ENCODE peak calls at places on chromosomes 7 and 10, in five cellular contexts. B, R, W, O and A are unnamed samples.
A peak's percentile ranks its signal among the peaks of the same experiment; 100 is the strongest.

GRCh38 chr10:125231116-125231812 is 70.9 kb upstream of the CTBP2 start:
- DNase-seq in B (no peak), R (no peak), W (no peak), O (peak; percentile 69), A (no peak)

GRCh38 chr7:36011588-36011965 is 141.5 kb upstream of the EEPD1 start:
- DNase-seq in B (no peak), R (no peak), W (no peak), O (peak; percentile 79), A (no peak)

GRCh38 chr10:67861750-67862460 is 22.6 kb upstream of the SIRT1 start:
- DNase-seq in B (no peak), R (no peak), W (no peak), O (peak; percentile 86), A (no peak)

GRCh38 chr10:70513848-70514309 is 35.3 kb downstream of the PALD1 start:
- DNase-seq in B (no peak), R (no peak), W (peak; percentile 53), O (peak; percentile 73), A (no peak)

GRCh38 chr10:86335257-86335656 is 31.3 kb downstream of the GRID1 start:
- DNase-seq in B (no peak), R (no peak), W (no peak), O (no peak), A (no peak)

GRCh38 chr7:72007018-72007417 is 405.1 kb downstream of the CALN1 start:
- DNase-seq in B (no peak), R (no peak), W (no peak), O (no peak), A (no peak)

GRCh38 chr7:33807779-33808482 is 97.4 kb upstream of the BMPER start:
- DNase-seq in B (no peak), R (no peak), W (peak; percentile 11), O (peak; percentile 91), A (no peak)

GRCh38 chr7:112421666-112422486 is 28.4 kb upstream of the IFRD1 start:
- DNase-seq in B (peak; percentile 6), R (no peak), W (no peak), O (peak; percentile 66), A (no peak)

GRCh38 chr10:71213127-71213616 is 802 bp downstream of the UNC5B start:
- DNase-seq in B (peak; percentile 10), R (no peak), W (peak; percentile 75), O (peak; percentile 85), A (peak; percentile 72)

GRCh38 chr7:16433568-16434122 is 12.3 kb upstream of the CRPPA start:
- DNase-seq in B (no peak), R (no peak), W (no peak), O (no peak), A (no peak)

GRCh38 chr7:32506266-32507054 is 11.2 kb downstream of the AVL9 start:
- DNase-seq in B (no peak), R (no peak), W (no peak), O (no peak), A (no peak)

GRCh38 chr10:72173267-72173634 is 42.6 kb upstream of the ANAPC16 start:
- DNase-seq in B (no peak), R (no peak), W (no peak), O (no peak), A (no peak)

GRCh38 chr7:70506463-70506862 is 625.5 kb upstream of the GALNT17 start:
- DNase-seq in B (no peak), R (no peak), W (no peak), O (peak; percentile 84), A (no peak)

DNA sequence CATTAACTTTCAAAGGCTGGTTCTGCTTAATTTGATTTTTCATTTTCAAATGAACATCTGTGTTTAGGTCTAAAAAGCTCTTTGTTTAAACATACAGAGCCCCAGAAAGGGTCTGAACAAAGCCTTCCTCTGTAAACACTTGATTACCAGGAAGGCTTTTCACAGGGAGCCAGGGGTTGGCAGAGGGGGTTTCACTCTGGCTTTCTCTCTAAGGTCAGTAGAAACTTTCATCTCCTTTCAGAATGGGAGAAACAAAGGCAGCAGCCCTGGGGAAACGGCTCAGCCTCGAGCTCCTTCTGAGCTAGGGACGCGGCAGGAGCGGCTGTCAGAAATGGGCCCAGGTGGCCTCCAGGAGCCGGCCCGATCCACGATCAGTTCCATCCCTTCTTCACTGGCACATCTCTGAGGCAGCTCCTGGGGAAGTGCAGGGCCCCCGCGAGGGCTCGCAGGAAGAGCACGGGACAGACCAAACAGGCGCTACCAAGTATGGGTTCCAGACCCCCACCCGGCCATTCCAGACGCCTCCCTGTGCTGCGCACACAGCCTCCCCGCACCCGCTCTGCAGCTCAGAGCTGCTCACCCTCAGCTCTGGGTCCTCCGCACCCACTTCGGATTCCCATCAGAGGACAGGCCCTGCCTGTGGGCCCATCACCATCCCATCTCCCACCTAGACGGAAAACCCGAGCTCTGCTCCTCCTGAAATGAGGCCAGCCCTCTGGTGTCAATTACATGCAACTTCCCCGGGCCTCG is 124.1 kb downstream of the MAD1L1 start:
- DNase-seq in B (no peak), R (no peak), W (no peak), O (peak; percentile 61), A (no peak)
- H3K4me3 ChIP-seq in B (no peak overlapping the region), R (no peak overlapping the region), W (no peak overlapping the region), O (no peak overlapping the region), A (no peak overlapping the region)

GRCh38 chr7:8362723-8363369 is 70.6 kb upstream of the NXPH1 start:
- DNase-seq in B (no peak), R (no peak), W (no peak), O (peak; percentile 46), A (no peak)
- H3K4me3 ChIP-seq in B (no peak overlapping the region), R (no peak overlapping the region), W (no peak overlapping the region), O (no peak overlapping the region), A (no peak overlapping the region)

GRCh38 chr10:16965242-16965620 is 148.0 kb upstream of the RSU1 start:
- DNase-seq in B (no peak), R (no peak), W (no peak), O (no peak), A (no peak)

GRCh38 chr10:16967866-16968721 is 150.9 kb upstream of the RSU1 start:
- DNase-seq in B (no peak), R (peak; percentile 67), W (peak; percentile 24), O (peak; percentile 76), A (no peak)

GRCh38 chr10:16967000-16967865 is 150.0 kb upstream of the RSU1 start:
- DNase-seq in B (no peak), R (no peak), W (no peak), O (no peak), A (no peak)

GRCh38 chr10:16965740-16966447 is 148.7 kb upstream of the RSU1 start:
- DNase-seq in B (no peak), R (no peak), W (peak; percentile 21), O (peak; percentile 65), A (no peak)

GRCh38 chr10:16968722-16969055 is 151.5 kb upstream of the RSU1 start:
- DNase-seq in B (no peak), R (no peak), W (no peak), O (no peak), A (no peak)
- H3K4me3 ChIP-seq in B (no peak overlapping the region), R (no peak overlapping the region), W (no peak overlapping the region), O (no peak overlapping the region), A (no peak overlapping the region)

DNA sequence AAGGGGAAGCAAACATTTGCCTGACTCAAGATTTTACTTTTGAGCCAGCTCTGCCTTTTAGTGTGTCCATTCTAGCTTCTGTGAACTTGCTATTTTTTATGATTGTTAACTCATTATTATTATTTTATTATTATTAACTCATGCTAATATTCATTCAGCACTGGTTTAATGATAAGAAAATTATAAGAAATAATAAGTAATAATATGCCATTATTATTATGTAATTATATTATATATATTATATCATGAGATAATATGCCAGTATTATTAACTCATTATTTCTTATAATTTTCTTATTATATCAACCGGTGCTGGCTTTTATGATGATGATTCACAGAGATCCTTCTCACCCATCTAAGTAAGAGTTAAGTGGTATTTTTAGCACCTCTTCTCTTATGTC is 79.3 kb upstream of the NPVF start:
- DNase-seq in B (no peak), R (no peak), W (no peak), O (no peak), A (no peak)
- H3K4me3 ChIP-seq in B (no peak overlapping the region), R (no peak overlapping the region), W (no peak overlapping the region), O (no peak overlapping the region), A (no peak overlapping the region)

DNA sequence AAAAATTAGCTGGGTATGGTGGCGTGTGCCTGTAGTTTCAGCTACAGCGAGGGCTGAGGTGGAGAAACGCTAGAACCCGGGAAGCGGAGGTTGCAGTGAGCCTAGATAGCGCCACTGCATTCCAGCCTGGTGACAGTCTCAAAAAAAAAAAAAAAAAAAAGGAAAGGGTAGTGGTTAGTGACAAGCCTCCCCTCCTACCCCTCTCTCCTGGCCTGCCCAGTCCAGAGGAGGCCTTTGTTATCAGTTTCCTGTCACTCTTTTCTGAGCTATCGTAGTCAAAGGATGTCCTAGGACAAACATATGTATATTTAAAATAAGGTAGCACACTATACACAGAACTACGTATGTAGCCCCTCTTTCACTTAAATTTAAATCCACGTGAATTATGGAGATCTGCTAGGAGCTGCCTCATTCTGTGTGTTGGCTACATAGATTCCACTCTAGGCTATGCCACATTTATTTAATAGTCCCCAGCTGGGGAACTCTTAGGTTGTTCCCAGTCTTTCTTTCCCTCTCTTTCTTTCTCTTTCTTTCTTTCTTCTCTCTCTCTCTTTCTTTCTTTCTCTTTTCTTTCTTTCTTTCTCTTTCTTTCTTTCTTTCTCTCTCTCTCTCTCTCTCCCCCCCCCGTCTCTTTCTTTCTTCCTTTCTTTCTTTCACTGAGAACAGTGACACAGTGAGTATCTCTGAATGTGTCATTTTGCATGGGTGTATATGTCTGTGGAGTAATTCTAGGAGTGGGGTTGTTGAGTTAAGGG is 3.9 kb downstream of the TSPAN15 start:
- DNase-seq in B (no peak), R (no peak), W (no peak), O (no peak), A (no peak)
- H3K4me3 ChIP-seq in B (no peak overlapping the region), R (no peak overlapping the region), W (no peak overlapping the region), O (no peak overlapping the region), A (no peak overlapping the region)